ENCODE peak calls at places on chromosomes 16 and 17, in ten cellular contexts. R, G, F, T, K, L, U, W, Q and I are unnamed samples.

GRCh38 chr17:76556759-76557367 is 17.0 kb downstream of the PRCD start:
- DNase-seq in R (no peak), G (no peak), F (peak), T (peak), K (peak), L (no peak), U (no peak), W (no peak), Q (peak), I (no peak)

GRCh38 chr16:24088767-24089166 is 167.4 kb upstream of the CACNG3 start:
- DNase-seq in R (no peak), G (no peak), F (no peak), T (no peak), K (no peak), L (no peak), U (no peak), W (no peak), Q (no peak), I (peak)

GRCh38 chr16:11168386-11169065 is 87.5 kb downstream of the SOCS1 start:
- DNase-seq in R (no peak), G (no peak), F (no peak), T (peak), K (peak), L (no peak), U (no peak), W (no peak), Q (no peak), I (no peak)

GRCh38 chr17:68182940-68183551 is 64.8 kb upstream of the AMZ2 start:
- DNase-seq in R (peak), G (peak), F (peak), T (no peak), K (no peak), L (no peak), U (no peak), W (no peak), Q (peak), I (no peak)

GRCh38 chr17:44914698-44915271 is 515 bp downstream of the GFAP start:
- DNase-seq in R (no peak), G (peak), F (no peak), T (no peak), K (no peak), L (no peak), U (no peak), W (no peak), Q (no peak), I (no peak)

GRCh38 chr17:73969956-73970355 is 233.5 kb upstream of the RPL38 start:
- DNase-seq in R (no peak), G (no peak), F (no peak), T (peak), K (no peak), L (no peak), U (no peak), W (no peak), Q (no peak), I (no peak)

GRCh38 chr17:17568772-17569195 is 22.7 kb downstream of the PEMT start:
- DNase-seq in R (peak), G (peak), F (peak), T (peak), K (peak), L (no peak), U (no peak), W (no peak), Q (peak), I (peak)

GRCh38 chr17:78538033-78538776 is 39.0 kb downstream of the DNAH17 start:
- DNase-seq in R (peak), G (peak), F (no peak), T (peak), K (no peak), L (no peak), U (no peak), W (no peak), Q (no peak), I (no peak)

GRCh38 chr16:86338403-86339115 is 171.8 kb upstream of the FOXF1 start:
- DNase-seq in R (no peak), G (no peak), F (no peak), T (peak), K (no peak), L (no peak), U (no peak), W (no peak), Q (no peak), I (no peak)

GRCh38 chr17:52148969-52149351 is 9.6 kb downstream of the CA10 start:
- DNase-seq in R (no peak), G (no peak), F (no peak), T (no peak), K (no peak), L (no peak), U (no peak), W (no peak), Q (no peak), I (no peak)

GRCh38 chr16:4505356-4506153 is 29.4 kb downstream of the HMOX2 start:
- DNase-seq in R (peak), G (peak), F (peak), T (no peak), K (no peak), L (no peak), U (no peak), W (no peak), Q (peak), I (no peak)

GRCh38 chr16:56306690-56307533 is 115.6 kb downstream of the GNAO1 start:
- DNase-seq in R (no peak), G (peak), F (no peak), T (no peak), K (no peak), L (no peak), U (no peak), W (no peak), Q (no peak), I (peak)

GRCh38 chr16:3734758-3735221 is 17.5 kb upstream of the TRAP1 start:
- DNase-seq in R (no peak), G (peak), F (no peak), T (no peak), K (no peak), L (no peak), U (no peak), W (no peak), Q (no peak), I (no peak)

GRCh38 chr16:86002178-86002577 is 103.2 kb downstream of the IRF8 start:
- DNase-seq in R (no peak), G (no peak), F (no peak), T (no peak), K (no peak), L (peak), U (no peak), W (peak), Q (no peak), I (no peak)

DNA sequence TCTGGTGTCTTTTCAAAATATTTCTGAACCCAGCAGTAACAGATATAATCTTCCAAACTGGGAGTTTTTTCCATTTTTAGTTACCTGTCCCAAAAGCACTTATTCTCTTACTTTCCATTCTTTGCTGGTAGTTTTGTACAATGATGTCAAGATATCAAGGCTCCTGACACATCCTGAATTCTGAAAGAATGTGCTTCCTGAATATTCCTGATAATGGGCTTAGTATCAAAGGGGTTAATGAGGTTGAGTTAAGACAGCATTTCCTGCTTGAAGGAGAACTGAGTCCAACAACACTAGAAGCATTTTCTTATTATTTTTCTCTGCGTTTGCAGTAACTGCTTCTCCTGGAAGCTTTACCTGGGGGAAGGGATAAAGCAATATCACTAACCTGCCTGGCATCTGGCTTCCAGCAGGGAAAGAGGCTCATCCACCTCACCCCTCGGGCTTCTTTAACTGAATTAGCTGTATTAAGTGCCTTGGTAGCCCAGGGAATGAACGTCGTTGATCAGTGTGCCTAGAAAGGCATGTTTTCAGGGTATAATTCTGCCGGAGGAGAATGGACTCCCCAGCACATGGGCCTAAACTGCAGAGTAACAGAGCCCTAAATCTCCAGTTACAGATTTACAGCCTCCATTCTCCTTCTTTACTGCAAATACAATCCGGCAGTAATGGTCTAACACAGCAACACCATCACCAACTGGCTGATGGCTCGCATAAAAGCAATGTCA is 134.4 kb downstream of the SNX11 start:
- DNase-seq in R (no peak), G (no peak), F (no peak), T (no peak), K (no peak), L (no peak), U (no peak), W (no peak), Q (no peak), I (no peak)
- H3K27ac ChIP-seq in R (peak), G (no peak), F (no peak), T (no peak), K (no peak), L (no peak), U (no peak), W (no peak), Q (no peak), I (no peak)

GRCh38 chr16:54407596-54407995 is 121.0 kb upstream of the IRX3 start:
- DNase-seq in R (peak), G (no peak), F (no peak), T (peak), K (no peak), L (no peak), U (no peak), W (no peak), Q (no peak), I (no peak)
- H3K27ac ChIP-seq in R (no peak), G (no peak), F (no peak), T (no peak), K (no peak), L (no peak), U (no peak), W (no peak), Q (no peak), I (no peak)

GRCh38 chr17:3955373-3955978 is 8.8 kb downstream of the ATP2A3 start:
- DNase-seq in R (no peak), G (no peak), F (no peak), T (no peak), K (no peak), L (no peak), U (no peak), W (no peak), Q (no peak), I (no peak)

GRCh38 chr17:3954086-3954485 is 10.2 kb downstream of the ATP2A3 start:
- DNase-seq in R (no peak), G (no peak), F (no peak), T (no peak), K (no peak), L (no peak), U (no peak), W (no peak), Q (no peak), I (no peak)

GRCh38 chr17:3954921-3955320 is 9.3 kb downstream of the ATP2A3 start:
- DNase-seq in R (no peak), G (no peak), F (no peak), T (no peak), K (no peak), L (no peak), U (no peak), W (no peak), Q (no peak), I (no peak)

GRCh38 chr17:3952186-3952585 is 12.1 kb downstream of the ATP2A3 start:
- DNase-seq in R (no peak), G (no peak), F (no peak), T (no peak), K (no peak), L (no peak), U (no peak), W (no peak), Q (no peak), I (no peak)

GRCh38 chr17:3953542-3953941 is 10.7 kb downstream of the ATP2A3 start:
- DNase-seq in R (no peak), G (no peak), F (no peak), T (no peak), K (no peak), L (no peak), U (no peak), W (no peak), Q (no peak), I (no peak)
- H3K27ac ChIP-seq in R (no peak), G (no peak), F (no peak), T (no peak), K (no peak), L (no peak), U (no peak), W (no peak), Q (no peak), I (no peak)

GRCh38 chr17:80883831-80884735 is 107.6 kb upstream of the CHMP6 start:
- DNase-seq in R (no peak), G (peak), F (no peak), T (no peak), K (no peak), L (no peak), U (no peak), W (no peak), Q (no peak), I (no peak)
- H3K27ac ChIP-seq in R (no peak), G (no peak), F (no peak), T (no peak), K (no peak), L (no peak), U (no peak), W (no peak), Q (no peak), I (no peak)